ENCODE peak calls at places on chromosomes 12 and 14, in four cellular contexts. One of them, this sample, is unnamed.

GRCh38 chr14:51789631-51790030 is 70.8 kb upstream of the GNG2 start:
- DNase-seq in HepG2: no peak
- DNase-seq in A549: no peak
- DNase-seq in K562: no peak
- DNase-seq in this sample: no peak

GRCh38 chr14:26332966-26333365 is 264.9 kb downstream of the NOVA1 start:
- DNase-seq in HepG2: no peak
- DNase-seq in A549: no peak
- DNase-seq in K562: no peak
- DNase-seq in this sample: no peak

GRCh38 chr12:87185367-87185766 is 843.8 kb downstream of the C12orf50 start:
- DNase-seq in HepG2: no peak
- DNase-seq in A549: no peak
- DNase-seq in K562: no peak
- DNase-seq in this sample: no peak

GRCh38 chr14:45135181-45135580 is 549 bp upstream of the FANCM start:
- DNase-seq in HepG2: no peak
- DNase-seq in A549: no peak
- DNase-seq in K562: no peak
- DNase-seq in this sample: peak; percentile 43

GRCh38 chr14:50928002-50928635 is 16.2 kb downstream of the PYGL start:
- DNase-seq in HepG2: no peak
- DNase-seq in A549: no peak
- DNase-seq in K562: no peak
- DNase-seq in this sample: peak; percentile 85

GRCh38 chr12:57342207-57342691 is 88.6 kb downstream of the R3HDM2 start:
- DNase-seq in HepG2: no peak
- DNase-seq in A549: peak; percentile 27
- DNase-seq in K562: peak; percentile 15
- DNase-seq in this sample: peak; percentile 54

GRCh38 chr14:70192915-70193314 is 4.2 kb upstream of the SLC8A3 start:
- DNase-seq in HepG2: peak; percentile 10
- DNase-seq in A549: no peak
- DNase-seq in K562: no peak
- DNase-seq in this sample: no peak

GRCh38 chr14:59274991-59275391 is 86.5 kb downstream of the DAAM1 start:
- DNase-seq in HepG2: no peak
- DNase-seq in A549: no peak
- DNase-seq in K562: no peak
- DNase-seq in this sample: no peak

GRCh38 chr14:36626150-36626549 is 35.5 kb upstream of the PAX9 start:
- DNase-seq in HepG2: no peak
- DNase-seq in A549: no peak
- DNase-seq in K562: no peak
- DNase-seq in this sample: no peak

GRCh38 chr12:49776413-49776812 is 35.1 kb downstream of the TMBIM6 start:
- DNase-seq in HepG2: peak; percentile 66
- DNase-seq in A549: peak; percentile 83
- DNase-seq in K562: peak; percentile 75
- DNase-seq in this sample: peak; percentile 79

GRCh38 chr14:23537351-23538048 is 14.1 kb downstream of the ZFHX2 start:
- DNase-seq in HepG2: no peak
- DNase-seq in A549: no peak
- DNase-seq in K562: no peak
- DNase-seq in this sample: peak; percentile 30

GRCh38 chr12:112496493-112496892 is 77.7 kb downstream of the PTPN11 start:
- DNase-seq in HepG2: no peak
- DNase-seq in A549: no peak
- DNase-seq in K562: no peak
- DNase-seq in this sample: no peak

GRCh38 chr12:106889326-106889725 is 66.4 kb upstream of the TMEM263 start:
- DNase-seq in HepG2: no peak
- DNase-seq in A549: no peak
- DNase-seq in K562: no peak
- DNase-seq in this sample: no peak

GRCh38 chr14:99563749-99564129 is 40.3 kb downstream of the CCDC85C start:
- DNase-seq in HepG2: no peak
- DNase-seq in A549: no peak
- DNase-seq in K562: no peak
- DNase-seq in this sample: no peak

GRCh38 chr12:2490746-2491145 is 304.0 kb upstream of the FKBP4 start:
- DNase-seq in HepG2: no peak
- DNase-seq in A549: no peak
- DNase-seq in K562: no peak
- DNase-seq in this sample: no peak

GRCh38 chr14:59751578-59751977 is 119.0 kb downstream of the RTN1 start:
- DNase-seq in HepG2: no peak
- DNase-seq in A549: no peak
- DNase-seq in K562: no peak
- DNase-seq in this sample: no peak

GRCh38 chr12:77725611-77726010 is 105.1 kb upstream of the NAV3 start:
- DNase-seq in HepG2: no peak
- DNase-seq in A549: no peak
- DNase-seq in K562: no peak
- DNase-seq in this sample: peak; percentile 67

GRCh38 chr12:58530421-58531067 is 389.8 kb downstream of the LRIG3 start:
- DNase-seq in HepG2: no peak
- DNase-seq in A549: no peak
- DNase-seq in K562: no peak
- DNase-seq in this sample: peak; percentile 92

GRCh38 chr14:45785240-45785639 is 532.2 kb upstream of the MIS18BP1 start:
- DNase-seq in HepG2: no peak
- DNase-seq in A549: no peak
- DNase-seq in K562: no peak
- DNase-seq in this sample: no peak

DNA sequence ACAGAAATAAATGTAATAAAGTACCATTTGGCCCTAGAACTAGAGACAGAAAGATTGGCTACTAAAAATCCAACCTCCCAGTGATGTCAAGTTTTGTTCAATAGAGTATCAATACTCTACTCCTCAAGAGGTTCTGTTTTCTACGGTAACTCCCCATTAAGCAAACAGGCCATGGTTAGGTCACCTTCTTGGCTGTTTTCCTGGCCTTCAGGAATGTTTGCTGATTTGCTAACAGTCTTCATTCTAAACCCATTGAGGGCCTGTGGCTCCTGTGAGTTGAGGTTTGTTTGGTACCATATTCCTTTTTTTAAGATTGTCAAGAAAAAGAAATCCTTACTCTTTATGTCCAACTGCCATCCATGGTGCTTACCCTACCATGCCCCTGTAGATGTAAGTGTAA is 1022.0 kb upstream of the TMEM132C start:
- DNase-seq in HepG2: no peak
- DNase-seq in A549: no peak
- DNase-seq in K562: no peak
- DNase-seq in this sample: peak; percentile 17
- TF ChIP-seq MAZ in HepG2: no peak
- TF ChIP-seq MAZ in A549: no peak
- TF ChIP-seq MAZ in K562: no peak
- TF ChIP-seq MAZ in this sample: no peak

DNA sequence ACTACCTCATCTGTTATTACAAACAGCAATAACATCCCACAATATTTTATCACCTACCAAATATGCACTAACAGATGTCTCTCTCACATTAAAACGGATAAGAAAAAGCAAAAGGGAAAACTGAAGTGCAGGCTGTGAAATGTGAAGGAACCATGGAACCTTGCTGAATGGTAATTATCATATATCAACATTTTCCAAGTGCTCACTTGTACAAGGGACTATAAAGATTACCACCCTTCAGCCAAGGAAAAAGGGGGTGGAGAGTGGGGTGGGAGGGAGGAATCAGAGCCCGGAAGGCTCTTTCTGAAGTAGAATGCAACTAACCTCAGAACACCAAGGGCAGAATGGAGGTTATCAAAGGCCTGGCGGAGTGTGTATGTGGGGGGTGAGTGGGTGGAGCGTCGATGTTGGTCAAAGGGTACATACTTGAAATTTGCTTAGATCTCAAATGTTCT is 1.2 kb downstream of the SNX6 start:
- DNase-seq in HepG2: peak; percentile 48
- DNase-seq in A549: no peak
- DNase-seq in K562: peak; percentile 64
- DNase-seq in this sample: peak; percentile 18
- TF ChIP-seq MAZ in HepG2: no peak
- TF ChIP-seq MAZ in A549: no peak
- TF ChIP-seq MAZ in K562: no peak
- TF ChIP-seq MAZ in this sample: no peak

GRCh38 chr14:22471545-22472121 is 117.4 kb downstream of the DAD1 start:
- DNase-seq in HepG2: peak; percentile 55
- DNase-seq in A549: peak; percentile 32
- DNase-seq in K562: peak; percentile 68
- DNase-seq in this sample: peak; percentile 32
- TF ChIP-seq MAZ in HepG2: no peak
- TF ChIP-seq MAZ in A549: no peak
- TF ChIP-seq MAZ in K562: no peak
- TF ChIP-seq MAZ in this sample: no peak

GRCh38 chr12:127273621-127274020 is 993.3 kb upstream of the TMEM132C start:
- DNase-seq in HepG2: no peak
- DNase-seq in A549: no peak
- DNase-seq in K562: no peak
- DNase-seq in this sample: peak; percentile 55

GRCh38 chr12:127271776-127272175 is 995.2 kb upstream of the TMEM132C start:
- DNase-seq in HepG2: no peak
- DNase-seq in A549: no peak
- DNase-seq in K562: no peak
- DNase-seq in this sample: no peak

GRCh38 chr12:127270193-127270592 is 996.8 kb upstream of the TMEM132C start:
- DNase-seq in HepG2: no peak
- DNase-seq in A549: no peak
- DNase-seq in K562: no peak
- DNase-seq in this sample: peak; percentile 50

GRCh38 chr12:127268121-127268520 is 998.8 kb upstream of the TMEM132C start:
- DNase-seq in HepG2: no peak
- DNase-seq in A549: no peak
- DNase-seq in K562: no peak
- DNase-seq in this sample: no peak

DNA sequence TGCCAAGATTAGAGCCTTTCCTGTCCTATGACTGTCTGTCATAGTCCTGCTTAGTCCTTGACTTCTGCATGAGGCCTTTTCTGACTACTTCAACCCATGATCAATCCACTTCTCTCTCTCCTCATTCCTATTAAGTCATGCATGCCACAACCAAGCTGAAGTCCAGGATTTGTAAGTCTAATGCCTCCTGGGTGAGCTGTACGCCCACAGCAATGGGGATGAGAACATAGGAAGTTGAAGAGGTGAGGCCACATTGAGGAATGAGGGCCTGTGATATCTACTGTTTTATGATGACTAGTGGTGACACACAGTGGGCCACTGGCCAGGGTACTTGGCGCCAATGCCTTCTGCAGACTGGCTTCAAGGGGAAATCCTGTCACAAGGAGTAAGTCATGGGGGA is 994.1 kb upstream of the TMEM132C start:
- DNase-seq in HepG2: no peak
- DNase-seq in A549: no peak
- DNase-seq in K562: no peak
- DNase-seq in this sample: peak; percentile 90
- TF ChIP-seq MAZ in HepG2: no peak
- TF ChIP-seq MAZ in A549: no peak
- TF ChIP-seq MAZ in K562: no peak
- TF ChIP-seq MAZ in this sample: no peak

GRCh38 chr12:64010069-64010686 is 165.7 kb downstream of the SRGAP1 start:
- DNase-seq in HepG2: peak; percentile 74
- DNase-seq in A549: no peak
- DNase-seq in K562: no peak
- DNase-seq in this sample: peak; percentile 95
- TF ChIP-seq MAZ in HepG2: no peak
- TF ChIP-seq MAZ in A549: no peak
- TF ChIP-seq MAZ in K562: no peak
- TF ChIP-seq MAZ in this sample: no peak

DNA sequence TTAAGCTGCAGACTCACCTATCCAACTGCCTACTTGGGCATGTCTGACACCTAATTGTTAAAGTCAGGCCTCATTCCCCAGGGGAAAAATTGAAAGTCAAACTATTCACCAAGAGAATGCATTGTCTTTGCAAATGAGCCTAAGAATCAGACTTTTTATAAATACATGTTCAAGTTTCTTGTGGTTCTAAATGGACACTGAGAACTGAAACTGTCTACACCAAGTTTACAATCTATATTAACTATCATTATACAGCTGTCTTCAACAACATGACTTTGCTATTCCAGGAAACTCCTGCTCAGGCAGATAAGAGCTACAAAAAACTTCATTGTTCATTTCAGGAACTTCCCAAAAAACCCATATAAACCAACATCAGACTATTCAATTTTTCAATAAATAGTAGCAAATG is 24.4 kb downstream of the CDK17 start:
- DNase-seq in HepG2: no peak
- DNase-seq in A549: no peak
- DNase-seq in K562: peak; percentile 52
- DNase-seq in this sample: no peak
- TF ChIP-seq MAZ in HepG2: no peak
- TF ChIP-seq MAZ in A549: no peak
- TF ChIP-seq MAZ in K562: no peak
- TF ChIP-seq MAZ in this sample: no peak